ENCODE peak calls at places on chromosomes 1 and 21, in ten cellular contexts. F is upper lobe of left lung; H is NCI-H2029; T is NCI-H510A treated with DMSO at 0.1 percent for 48 hours; M is hippocampal formation; D is amniotic epithelial cell; C is DMS79 treated with DMSO at 0.1 percent for 48 hours; J is neural progenitor cell; Z is stimulated activated CD8-positive, alpha-beta memory T cell treated with anti-CD3 and anti-CD28 coated beads, Interleukin-4, amount 100 ng/mL, for 1 hour; K is activated T-cell treated with anti-CD3 and anti-CD28 coated beads for 1 hour. B is an unnamed sample.

GRCh38 chr1:180909005-180909414 is 3.7 kb upstream of the KIAA1614 start:
- DNase-seq in T (no peak), H (no peak), C (no peak), M (no peak), F (no peak), D (no peak), K (no peak), J (no peak), Z (no peak), B (no peak)

GRCh38 chr21:41477641-41478318 is 30.2 kb downstream of the TMPRSS2 start:
- DNase-seq in H (peak), D (peak), Z (no peak), J (peak), F (no peak), C (peak), T (peak), K (no peak), M (peak), B (peak)

GRCh38 chr21:25964009-25964408 is 206.6 kb downstream of the APP start:
- DNase-seq in J (no peak), K (no peak), F (peak), C (no peak), T (no peak), D (no peak), Z (no peak), M (no peak), H (no peak), B (no peak)

GRCh38 chr21:37220433-37220980 is 46.6 kb downstream of the VPS26C start:
- DNase-seq in H (peak), F (peak), C (peak), Z (no peak), T (peak), M (no peak), K (peak), J (no peak), D (peak), B (peak)

GRCh38 chr21:30072496-30072895 is 94.1 kb downstream of the CLDN17 start:
- DNase-seq in T (no peak), H (no peak), C (no peak), K (no peak), J (peak), F (no peak), D (no peak), Z (no peak), M (no peak), B (no peak)

GRCh38 chr1:1079408-1080121 is 5.5 kb upstream of the RNF223 start:
- DNase-seq in H (no peak), K (no peak), M (no peak), T (peak), C (peak), F (peak), J (peak), D (peak), Z (no peak), B (peak)

GRCh38 chr1:108119500-108119899 is 80.6 kb downstream of the SLC25A24 start:
- DNase-seq in C (peak), T (no peak), M (no peak), Z (no peak), H (no peak), K (no peak), D (no peak), F (no peak), J (peak), B (no peak)

GRCh38 chr21:44710294-44710665 is 1.1 kb downstream of the TSPEAR start:
- DNase-seq in M (no peak), F (no peak), C (no peak), D (no peak), J (peak), T (no peak), K (no peak), H (peak), Z (no peak), B (no peak)

GRCh38 chr1:22349302-22350043 is 102.2 kb upstream of the ZBTB40 start:
- DNase-seq in K (no peak), Z (no peak), M (no peak), C (no peak), H (no peak), T (peak), D (peak), J (no peak), F (no peak), B (no peak)

GRCh38 chr1:2003564-2004131 is at the start of gene CFAP74:
- DNase-seq in T (no peak), C (peak), K (no peak), H (no peak), J (peak), M (peak), Z (no peak), F (peak), D (peak), B (no peak)

GRCh38 chr1:205248793-205249601 is 21.3 kb downstream of the TMCC2 start:
- DNase-seq in Z (no peak), H (peak), D (peak), J (no peak), M (peak), T (peak), F (peak), C (peak), K (no peak), B (no peak)

GRCh38 chr1:47399138-47399840 is 16.8 kb upstream of the FOXE3 start:
- DNase-seq in H (no peak), K (no peak), T (no peak), Z (no peak), D (no peak), J (no peak), M (no peak), C (no peak), F (no peak), B (no peak)

GRCh38 chr1:231155808-231156207 is 6.0 kb upstream of the TRIM67 start:
- DNase-seq in D (no peak), Z (no peak), K (no peak), H (no peak), F (no peak), M (no peak), T (no peak), C (no peak), J (no peak), B (no peak)

GRCh38 chr21:38989745-38990423 is 184.2 kb downstream of the ETS2 start:
- DNase-seq in Z (no peak), H (peak), D (peak), C (peak), J (peak), F (peak), M (no peak), T (no peak), K (no peak), B (peak)

GRCh38 chr21:34807146-34807880 is 138.5 kb downstream of the CLIC6 start:
- DNase-seq in T (no peak), C (no peak), D (peak), Z (peak), K (peak), J (no peak), M (no peak), F (peak), H (no peak), B (peak)

GRCh38 chr21:35024071-35024420 is 25.1 kb downstream of the RUNX1 start:
- DNase-seq in H (no peak), M (no peak), J (no peak), F (no peak), K (no peak), D (no peak), Z (no peak), C (no peak), T (no peak), B (no peak)

GRCh38 chr1:180003026-180003695 is 48.6 kb downstream of the CEP350 start:
- DNase-seq in T (no peak), Z (no peak), D (no peak), F (no peak), C (no peak), M (no peak), J (no peak), H (no peak), K (no peak), B (no peak)

GRCh38 chr1:37034301-37035013 is at the start of gene GRIK3:
- DNase-seq in J (peak), M (no peak), T (no peak), K (no peak), D (no peak), F (no peak), Z (no peak), C (no peak), H (peak), B (peak)

GRCh38 chr1:226512076-226512728 is 36.4 kb upstream of the STUM start:
- DNase-seq in M (no peak), F (no peak), K (no peak), J (no peak), H (no peak), D (no peak), C (no peak), T (no peak), Z (no peak), B (no peak)

B was measured in foreskin fibroblast.